ENCODE peak calls at places on chromosome 1, in five cellular contexts. I is stimulated activated CD8-positive, alpha-beta memory T cell treated with anti-CD3 and anti-CD28 coated beads, Interleukin-12 subunit alpha, Interleukin-12 subunit beta, amount 100 ng/mL, for 4 hours; H is EL; M is PC-3; L is lung microvascular endothelial cell. C is an unnamed sample.

GRCh38 chr1:186633101-186633500 is 47.1 kb downstream of the PTGS2 start:
- DNase-seq in I (no peak), H (no peak), M (no peak), L (peak; percentile 45), C (no peak)

GRCh38 chr1:245060684-245061374 is 94.0 kb upstream of the KIF26B start:
- DNase-seq in I (no peak), H (no peak), M (no peak), L (peak; percentile 55), C (no peak)

GRCh38 chr1:215082532-215083407 is at the start of gene KCNK2:
- DNase-seq in I (no peak), H (peak; percentile 56), M (peak; percentile 28), L (no peak), C (no peak)

GRCh38 chr1:215277537-215277936 is 195.0 kb downstream of the KCNK2 start:
- DNase-seq in I (no peak), H (peak; percentile 41), M (peak; percentile 48), L (peak; percentile 59), C (no peak)

GRCh38 chr1:36322786-36323635 is 434 bp downstream of the EVA1B start:
- DNase-seq in I (no peak), H (peak; percentile 79), M (no peak), L (peak; percentile 62), C (no peak)

GRCh38 chr1:182340233-182341058 is 51.1 kb downstream of the GLUL start:
- DNase-seq in I (no peak), H (peak; percentile 73), M (no peak), L (no peak), C (no peak)

GRCh38 chr1:33468011-33468410 is 4.4 kb upstream of the ZSCAN20 start:
- DNase-seq in I (no peak), H (no peak), M (no peak), L (no peak), C (no peak)

GRCh38 chr1:231808990-231809389 is 182.4 kb downstream of the DISC1 start:
- DNase-seq in I (no peak), H (peak; percentile 91), M (peak; percentile 95), L (peak; percentile 64), C (peak; percentile 55)

GRCh38 chr1:191155178-191155577 is 677.5 kb upstream of the BRINP3 start:
- DNase-seq in I (no peak), H (no peak), M (no peak), L (no peak), C (no peak)

GRCh38 chr1:59054172-59054571 is 242.7 kb upstream of the FGGY start:
- DNase-seq in I (no peak), H (no peak), M (no peak), L (no peak), C (no peak)

GRCh38 chr1:100378956-100379355 is 26.6 kb downstream of the CDC14A start:
- DNase-seq in I (no peak), H (no peak), M (no peak), L (no peak), C (no peak)

GRCh38 chr1:231421971-231422797 is at the start of gene EGLN1:
- DNase-seq in I (peak; percentile 80), H (peak; percentile 91), M (peak; percentile 88), L (peak; percentile 91), C (peak; percentile 82)

GRCh38 chr1:173405281-173405680 is 71.9 kb upstream of the PRDX6 start:
- DNase-seq in I (no peak), H (no peak), M (no peak), L (no peak), C (no peak)

GRCh38 chr1:16155537-16156410 is at the start of gene EPHA2:
- DNase-seq in I (no peak), H (peak; percentile 97), M (peak; percentile 97), L (peak; percentile 88), C (peak; percentile 98)

GRCh38 chr1:5269901-5270300 is 615.5 kb downstream of the AJAP1 start:
- DNase-seq in I (no peak), H (no peak), M (no peak), L (no peak), C (no peak)